ENCODE peak calls at places on chromosomes 2 and 18, in eight cellular contexts. One of them, this sample, is unnamed.

GRCh38 chr18:13019301-13019700 is 28.1 kb downstream of the CEP192 start:
- DNase-seq in mammary epithelial cell: peak; percentile 85
- DNase-seq in amygdala: no peak
- DNase-seq in RWPE1: peak; percentile 71
- DNase-seq in stimulated activated naive CD8-positive, alpha-beta T cell treated with anti-CD3 and anti-CD28 coated beads, Interleukin-15, amount 100 ng/mL, for 72 hours: no peak
- DNase-seq in T-helper 22 cell: no peak
- DNase-seq in mesendoderm: no peak
- DNase-seq in HT1080: no peak
- DNase-seq in this sample: no peak

GRCh38 chr18:23805898-23806297 is 116.6 kb downstream of the LAMA3 start:
- DNase-seq in mesendoderm: no peak
- DNase-seq in T-helper 22 cell: no peak
- DNase-seq in stimulated activated naive CD8-positive, alpha-beta T cell treated with anti-CD3 and anti-CD28 coated beads, Interleukin-15, amount 100 ng/mL, for 72 hours: no peak
- DNase-seq in RWPE1: no peak
- DNase-seq in amygdala: no peak
- DNase-seq in HT1080: peak; percentile 35
- DNase-seq in mammary epithelial cell: peak; percentile 81
- DNase-seq in this sample: no peak

GRCh38 chr2:127094509-127095366 is 12.2 kb downstream of the BIN1 start:
- DNase-seq in stimulated activated naive CD8-positive, alpha-beta T cell treated with anti-CD3 and anti-CD28 coated beads, Interleukin-15, amount 100 ng/mL, for 72 hours: no peak
- DNase-seq in T-helper 22 cell: no peak
- DNase-seq in amygdala: peak; percentile 67
- DNase-seq in RWPE1: peak; percentile 33
- DNase-seq in HT1080: no peak
- DNase-seq in mammary epithelial cell: no peak
- DNase-seq in mesendoderm: peak; percentile 58
- DNase-seq in this sample: no peak

GRCh38 chr2:15656090-15656489 is 64.4 kb downstream of the DDX1 start:
- DNase-seq in T-helper 22 cell: no peak
- DNase-seq in stimulated activated naive CD8-positive, alpha-beta T cell treated with anti-CD3 and anti-CD28 coated beads, Interleukin-15, amount 100 ng/mL, for 72 hours: no peak
- DNase-seq in RWPE1: no peak
- DNase-seq in mesendoderm: no peak
- DNase-seq in HT1080: no peak
- DNase-seq in amygdala: no peak
- DNase-seq in mammary epithelial cell: no peak
- DNase-seq in this sample: no peak

GRCh38 chr18:33116376-33116775 is 324.1 kb downstream of the CCDC178 start:
- DNase-seq in mammary epithelial cell: no peak
- DNase-seq in T-helper 22 cell: no peak
- DNase-seq in HT1080: peak; percentile 47
- DNase-seq in stimulated activated naive CD8-positive, alpha-beta T cell treated with anti-CD3 and anti-CD28 coated beads, Interleukin-15, amount 100 ng/mL, for 72 hours: no peak
- DNase-seq in amygdala: no peak
- DNase-seq in RWPE1: no peak
- DNase-seq in mesendoderm: no peak
- DNase-seq in this sample: no peak

GRCh38 chr2:236954641-236955040 is 131.0 kb upstream of the COPS8 start:
- DNase-seq in T-helper 22 cell: no peak
- DNase-seq in amygdala: no peak
- DNase-seq in mesendoderm: no peak
- DNase-seq in HT1080: no peak
- DNase-seq in RWPE1: no peak
- DNase-seq in stimulated activated naive CD8-positive, alpha-beta T cell treated with anti-CD3 and anti-CD28 coated beads, Interleukin-15, amount 100 ng/mL, for 72 hours: no peak
- DNase-seq in mammary epithelial cell: no peak
- DNase-seq in this sample: no peak

GRCh38 chr2:205925373-205926337 is 160.3 kb downstream of the INO80D start:
- DNase-seq in T-helper 22 cell: peak; percentile 7
- DNase-seq in amygdala: peak; percentile 24
- DNase-seq in mesendoderm: peak; percentile 73
- DNase-seq in mammary epithelial cell: peak; percentile 48
- DNase-seq in stimulated activated naive CD8-positive, alpha-beta T cell treated with anti-CD3 and anti-CD28 coated beads, Interleukin-15, amount 100 ng/mL, for 72 hours: peak; percentile 74
- DNase-seq in RWPE1: peak; percentile 69
- DNase-seq in HT1080: peak; percentile 61
- DNase-seq in this sample: peak; percentile 71

GRCh38 chr2:171754254-171754939 is 67.1 kb downstream of the DYNC1I2 start:
- DNase-seq in stimulated activated naive CD8-positive, alpha-beta T cell treated with anti-CD3 and anti-CD28 coated beads, Interleukin-15, amount 100 ng/mL, for 72 hours: no peak
- DNase-seq in amygdala: no peak
- DNase-seq in T-helper 22 cell: no peak
- DNase-seq in RWPE1: no peak
- DNase-seq in HT1080: no peak
- DNase-seq in mesendoderm: no peak
- DNase-seq in mammary epithelial cell: no peak
- DNase-seq in this sample: no peak

GRCh38 chr2:234919711-234920110 is 32.1 kb upstream of the SH3BP4 start:
- DNase-seq in mammary epithelial cell: peak; percentile 46
- DNase-seq in RWPE1: no peak
- DNase-seq in mesendoderm: no peak
- DNase-seq in HT1080: peak; percentile 43
- DNase-seq in T-helper 22 cell: no peak
- DNase-seq in stimulated activated naive CD8-positive, alpha-beta T cell treated with anti-CD3 and anti-CD28 coated beads, Interleukin-15, amount 100 ng/mL, for 72 hours: no peak
- DNase-seq in amygdala: no peak
- DNase-seq in this sample: no peak

GRCh38 chr2:30666307-30666874 is 140.9 kb downstream of the CAPN13 start:
- DNase-seq in mammary epithelial cell: peak; percentile 94
- DNase-seq in stimulated activated naive CD8-positive, alpha-beta T cell treated with anti-CD3 and anti-CD28 coated beads, Interleukin-15, amount 100 ng/mL, for 72 hours: no peak
- DNase-seq in RWPE1: peak; percentile 49
- DNase-seq in HT1080: peak; percentile 98
- DNase-seq in mesendoderm: no peak
- DNase-seq in T-helper 22 cell: no peak
- DNase-seq in amygdala: no peak
- DNase-seq in this sample: no peak

GRCh38 chr2:8475349-8476045 is 206.4 kb upstream of the ID2 start:
- DNase-seq in mammary epithelial cell: no peak
- DNase-seq in mesendoderm: peak; percentile 30
- DNase-seq in HT1080: no peak
- DNase-seq in T-helper 22 cell: peak; percentile 62
- DNase-seq in amygdala: no peak
- DNase-seq in RWPE1: no peak
- DNase-seq in stimulated activated naive CD8-positive, alpha-beta T cell treated with anti-CD3 and anti-CD28 coated beads, Interleukin-15, amount 100 ng/mL, for 72 hours: peak; percentile 43
- DNase-seq in this sample: no peak

GRCh38 chr2:3468296-3468988 is 50.9 kb downstream of the ADI1 start:
- DNase-seq in RWPE1: no peak
- DNase-seq in HT1080: no peak
- DNase-seq in mammary epithelial cell: no peak
- DNase-seq in T-helper 22 cell: no peak
- DNase-seq in mesendoderm: no peak
- DNase-seq in stimulated activated naive CD8-positive, alpha-beta T cell treated with anti-CD3 and anti-CD28 coated beads, Interleukin-15, amount 100 ng/mL, for 72 hours: no peak
- DNase-seq in amygdala: no peak
- DNase-seq in this sample: no peak

GRCh38 chr2:227545990-227546389 is 52.7 kb upstream of the SCYGR2 start:
- DNase-seq in mammary epithelial cell: no peak
- DNase-seq in mesendoderm: peak; percentile 39
- DNase-seq in stimulated activated naive CD8-positive, alpha-beta T cell treated with anti-CD3 and anti-CD28 coated beads, Interleukin-15, amount 100 ng/mL, for 72 hours: no peak
- DNase-seq in T-helper 22 cell: no peak
- DNase-seq in RWPE1: no peak
- DNase-seq in HT1080: no peak
- DNase-seq in amygdala: no peak
- DNase-seq in this sample: no peak

GRCh38 chr18:50240083-50240563 is 26.2 kb downstream of the CFAP53 start:
- DNase-seq in mammary epithelial cell: peak; percentile 96
- DNase-seq in stimulated activated naive CD8-positive, alpha-beta T cell treated with anti-CD3 and anti-CD28 coated beads, Interleukin-15, amount 100 ng/mL, for 72 hours: no peak
- DNase-seq in amygdala: no peak
- DNase-seq in mesendoderm: no peak
- DNase-seq in T-helper 22 cell: no peak
- DNase-seq in RWPE1: peak; percentile 31
- DNase-seq in HT1080: peak; percentile 89
- DNase-seq in this sample: no peak

GRCh38 chr2:232675381-232675780 is 21.8 kb upstream of the GIGYF2 start:
- DNase-seq in T-helper 22 cell: no peak
- DNase-seq in RWPE1: no peak
- DNase-seq in HT1080: no peak
- DNase-seq in mammary epithelial cell: no peak
- DNase-seq in amygdala: no peak
- DNase-seq in mesendoderm: no peak
- DNase-seq in stimulated activated naive CD8-positive, alpha-beta T cell treated with anti-CD3 and anti-CD28 coated beads, Interleukin-15, amount 100 ng/mL, for 72 hours: no peak
- DNase-seq in this sample: no peak

GRCh38 chr2:127413782-127414743 is 4.2 kb upstream of the PROC start:
- DNase-seq in RWPE1: peak; percentile 23
- DNase-seq in HT1080: peak; percentile 73
- DNase-seq in amygdala: no peak
- DNase-seq in mesendoderm: no peak
- DNase-seq in mammary epithelial cell: peak; percentile 67
- DNase-seq in stimulated activated naive CD8-positive, alpha-beta T cell treated with anti-CD3 and anti-CD28 coated beads, Interleukin-15, amount 100 ng/mL, for 72 hours: no peak
- DNase-seq in T-helper 22 cell: no peak
- DNase-seq in this sample: no peak

GRCh38 chr2:240983361-240983995 is 14.9 kb upstream of the SNED1 start:
- DNase-seq in stimulated activated naive CD8-positive, alpha-beta T cell treated with anti-CD3 and anti-CD28 coated beads, Interleukin-15, amount 100 ng/mL, for 72 hours: peak; percentile 62
- DNase-seq in T-helper 22 cell: no peak
- DNase-seq in mesendoderm: peak; percentile 85
- DNase-seq in mammary epithelial cell: peak; percentile 50
- DNase-seq in HT1080: no peak
- DNase-seq in RWPE1: no peak
- DNase-seq in amygdala: no peak
- DNase-seq in this sample: peak; percentile 19

GRCh38 chr2:34831096-34831495 is 1232.0 kb upstream of the FAM98A start:
- DNase-seq in HT1080: no peak
- DNase-seq in mammary epithelial cell: no peak
- DNase-seq in amygdala: peak; percentile 16
- DNase-seq in RWPE1: no peak
- DNase-seq in stimulated activated naive CD8-positive, alpha-beta T cell treated with anti-CD3 and anti-CD28 coated beads, Interleukin-15, amount 100 ng/mL, for 72 hours: no peak
- DNase-seq in T-helper 22 cell: no peak
- DNase-seq in mesendoderm: no peak
- DNase-seq in this sample: no peak

GRCh38 chr2:37911296-37911888 is 13.7 kb upstream of the RMDN2 start:
- DNase-seq in stimulated activated naive CD8-positive, alpha-beta T cell treated with anti-CD3 and anti-CD28 coated beads, Interleukin-15, amount 100 ng/mL, for 72 hours: no peak
- DNase-seq in HT1080: no peak
- DNase-seq in mammary epithelial cell: no peak
- DNase-seq in RWPE1: no peak
- DNase-seq in mesendoderm: no peak
- DNase-seq in T-helper 22 cell: no peak
- DNase-seq in amygdala: no peak
- DNase-seq in this sample: no peak

GRCh38 chr2:68385232-68385906 is 20.3 kb downstream of the PLEK start:
- DNase-seq in T-helper 22 cell: no peak
- DNase-seq in stimulated activated naive CD8-positive, alpha-beta T cell treated with anti-CD3 and anti-CD28 coated beads, Interleukin-15, amount 100 ng/mL, for 72 hours: no peak
- DNase-seq in mammary epithelial cell: no peak
- DNase-seq in amygdala: no peak
- DNase-seq in RWPE1: no peak
- DNase-seq in mesendoderm: no peak
- DNase-seq in HT1080: peak; percentile 13
- DNase-seq in this sample: peak; percentile 11

GRCh38 chr18:6781179-6781714 is 51.7 kb downstream of the ARHGAP28 start:
- DNase-seq in HT1080: no peak
- DNase-seq in amygdala: no peak
- DNase-seq in stimulated activated naive CD8-positive, alpha-beta T cell treated with anti-CD3 and anti-CD28 coated beads, Interleukin-15, amount 100 ng/mL, for 72 hours: no peak
- DNase-seq in RWPE1: no peak
- DNase-seq in T-helper 22 cell: no peak
- DNase-seq in mesendoderm: peak; percentile 67
- DNase-seq in mammary epithelial cell: no peak
- DNase-seq in this sample: no peak

GRCh38 chr18:25830787-25831186 is 259.6 kb downstream of the SS18 start:
- DNase-seq in amygdala: no peak
- DNase-seq in mammary epithelial cell: peak; percentile 14
- DNase-seq in HT1080: peak; percentile 22
- DNase-seq in mesendoderm: peak; percentile 25
- DNase-seq in T-helper 22 cell: no peak
- DNase-seq in RWPE1: no peak
- DNase-seq in stimulated activated naive CD8-positive, alpha-beta T cell treated with anti-CD3 and anti-CD28 coated beads, Interleukin-15, amount 100 ng/mL, for 72 hours: no peak
- DNase-seq in this sample: no peak

GRCh38 chr2:177531706-177532105 is 139.1 kb downstream of the AGPS start:
- DNase-seq in HT1080: no peak
- DNase-seq in stimulated activated naive CD8-positive, alpha-beta T cell treated with anti-CD3 and anti-CD28 coated beads, Interleukin-15, amount 100 ng/mL, for 72 hours: no peak
- DNase-seq in RWPE1: no peak
- DNase-seq in amygdala: no peak
- DNase-seq in mammary epithelial cell: no peak
- DNase-seq in mesendoderm: no peak
- DNase-seq in T-helper 22 cell: no peak
- DNase-seq in this sample: no peak

GRCh38 chr2:240629968-240630770 is 4.9 kb downstream of the GPR35 start:
- DNase-seq in mammary epithelial cell: no peak
- DNase-seq in HT1080: no peak
- DNase-seq in T-helper 22 cell: no peak
- DNase-seq in amygdala: no peak
- DNase-seq in RWPE1: no peak
- DNase-seq in stimulated activated naive CD8-positive, alpha-beta T cell treated with anti-CD3 and anti-CD28 coated beads, Interleukin-15, amount 100 ng/mL, for 72 hours: no peak
- DNase-seq in mesendoderm: no peak
- DNase-seq in this sample: no peak

GRCh38 chr2:100197643-100198153 is 55.3 kb upstream of the AFF3 start:
- DNase-seq in HT1080: no peak
- DNase-seq in RWPE1: no peak
- DNase-seq in stimulated activated naive CD8-positive, alpha-beta T cell treated with anti-CD3 and anti-CD28 coated beads, Interleukin-15, amount 100 ng/mL, for 72 hours: no peak
- DNase-seq in amygdala: no peak
- DNase-seq in T-helper 22 cell: no peak
- DNase-seq in mammary epithelial cell: no peak
- DNase-seq in mesendoderm: peak; percentile 74
- DNase-seq in this sample: no peak

GRCh38 chr2:56291711-56292110 is 107.9 kb downstream of the CCDC85A start:
- DNase-seq in HT1080: no peak
- DNase-seq in mammary epithelial cell: no peak
- DNase-seq in mesendoderm: no peak
- DNase-seq in T-helper 22 cell: no peak
- DNase-seq in RWPE1: no peak
- DNase-seq in stimulated activated naive CD8-positive, alpha-beta T cell treated with anti-CD3 and anti-CD28 coated beads, Interleukin-15, amount 100 ng/mL, for 72 hours: no peak
- DNase-seq in amygdala: no peak
- DNase-seq in this sample: no peak

GRCh38 chr18:21701621-21702020 is 3.0 kb downstream of the ABHD3 start:
- DNase-seq in HT1080: no peak
- DNase-seq in T-helper 22 cell: no peak
- DNase-seq in stimulated activated naive CD8-positive, alpha-beta T cell treated with anti-CD3 and anti-CD28 coated beads, Interleukin-15, amount 100 ng/mL, for 72 hours: no peak
- DNase-seq in mesendoderm: no peak
- DNase-seq in amygdala: no peak
- DNase-seq in RWPE1: no peak
- DNase-seq in mammary epithelial cell: no peak
- DNase-seq in this sample: no peak

GRCh38 chr2:85668857-85669142 is 801 bp upstream of the SFTPB start:
- DNase-seq in mammary epithelial cell: no peak
- DNase-seq in stimulated activated naive CD8-positive, alpha-beta T cell treated with anti-CD3 and anti-CD28 coated beads, Interleukin-15, amount 100 ng/mL, for 72 hours: no peak
- DNase-seq in T-helper 22 cell: no peak
- DNase-seq in HT1080: no peak
- DNase-seq in amygdala: no peak
- DNase-seq in mesendoderm: no peak
- DNase-seq in RWPE1: no peak
- DNase-seq in this sample: no peak

GRCh38 chr18:36849288-36850011 is 20.5 kb downstream of the KIAA1328 start:
- DNase-seq in mammary epithelial cell: no peak
- DNase-seq in stimulated activated naive CD8-positive, alpha-beta T cell treated with anti-CD3 and anti-CD28 coated beads, Interleukin-15, amount 100 ng/mL, for 72 hours: no peak
- DNase-seq in mesendoderm: no peak
- DNase-seq in T-helper 22 cell: no peak
- DNase-seq in RWPE1: no peak
- DNase-seq in amygdala: no peak
- DNase-seq in HT1080: no peak
- DNase-seq in this sample: no peak

GRCh38 chr18:45617284-45617683 is 2.0 kb downstream of the SLC14A2 start:
- DNase-seq in amygdala: no peak
- DNase-seq in mesendoderm: no peak
- DNase-seq in T-helper 22 cell: no peak
- DNase-seq in mammary epithelial cell: peak; percentile 89
- DNase-seq in RWPE1: peak; percentile 85
- DNase-seq in stimulated activated naive CD8-positive, alpha-beta T cell treated with anti-CD3 and anti-CD28 coated beads, Interleukin-15, amount 100 ng/mL, for 72 hours: no peak
- DNase-seq in HT1080: peak; percentile 89
- DNase-seq in this sample: no peak

GRCh38 chr2:1784087-1784486 is 39.8 kb upstream of the PXDN start:
- DNase-seq in mammary epithelial cell: no peak
- DNase-seq in amygdala: no peak
- DNase-seq in HT1080: no peak
- DNase-seq in T-helper 22 cell: no peak
- DNase-seq in RWPE1: no peak
- DNase-seq in stimulated activated naive CD8-positive, alpha-beta T cell treated with anti-CD3 and anti-CD28 coated beads, Interleukin-15, amount 100 ng/mL, for 72 hours: no peak
- DNase-seq in mesendoderm: no peak
- DNase-seq in this sample: no peak

GRCh38 chr2:238093181-238094140 is 6.7 kb upstream of the ESPNL start:
- DNase-seq in stimulated activated naive CD8-positive, alpha-beta T cell treated with anti-CD3 and anti-CD28 coated beads, Interleukin-15, amount 100 ng/mL, for 72 hours: no peak
- DNase-seq in amygdala: no peak
- DNase-seq in mammary epithelial cell: no peak
- DNase-seq in RWPE1: no peak
- DNase-seq in mesendoderm: no peak
- DNase-seq in HT1080: no peak
- DNase-seq in T-helper 22 cell: no peak
- DNase-seq in this sample: no peak

GRCh38 chr18:24584205-24584604 is 123.8 kb downstream of the HRH4 start:
- DNase-seq in mammary epithelial cell: no peak
- DNase-seq in RWPE1: no peak
- DNase-seq in amygdala: no peak
- DNase-seq in HT1080: no peak
- DNase-seq in T-helper 22 cell: no peak
- DNase-seq in stimulated activated naive CD8-positive, alpha-beta T cell treated with anti-CD3 and anti-CD28 coated beads, Interleukin-15, amount 100 ng/mL, for 72 hours: no peak
- DNase-seq in mesendoderm: no peak
- DNase-seq in this sample: no peak

GRCh38 chr2:11683966-11684365 is 14.0 kb upstream of the NTSR2 start:
- DNase-seq in HT1080: no peak
- DNase-seq in RWPE1: no peak
- DNase-seq in mammary epithelial cell: no peak
- DNase-seq in stimulated activated naive CD8-positive, alpha-beta T cell treated with anti-CD3 and anti-CD28 coated beads, Interleukin-15, amount 100 ng/mL, for 72 hours: no peak
- DNase-seq in mesendoderm: no peak
- DNase-seq in T-helper 22 cell: no peak
- DNase-seq in amygdala: no peak
- DNase-seq in this sample: no peak

This sample was measured in CD4-positive, alpha-beta T cell.